ENCODE peak calls at places on chromosome 7, in nine cellular contexts. D, T, A, E, C, W, S, M and U are unnamed samples.

GRCh38 chr7:18958627-18959026 is 158.8 kb downstream of the TWIST1 start:
- DNase-seq in D (peak; percentile 75), T (no peak), S (peak; percentile 63), W (peak; percentile 65), M (no peak), A (peak; percentile 85), C (no peak), E (peak; percentile 37), U (no peak)

GRCh38 chr7:80515298-80515697 is 3.4 kb upstream of the GNAT3 start:
- DNase-seq in W (no peak), D (no peak), T (no peak), M (no peak), A (no peak), C (no peak), S (no peak), E (no peak), U (no peak)

GRCh38 chr7:151752816-151753600 is 123.9 kb downstream of the PRKAG2 start:
- DNase-seq in A (peak; percentile 64), C (no peak), M (no peak), E (peak; percentile 17), T (no peak), D (peak; percentile 44), W (no peak), S (no peak), U (no peak)

GRCh38 chr7:30027065-30027456 is 559 bp upstream of the FKBP14 start:
- DNase-seq in A (peak; percentile 57), E (peak; percentile 44), D (no peak), M (no peak), W (peak; percentile 36), S (peak; percentile 47), C (peak; percentile 62), T (no peak), U (no peak)

GRCh38 chr7:80463272-80463920 is 48.5 kb downstream of the GNAT3 start:
- DNase-seq in S (no peak), W (no peak), T (no peak), A (peak; percentile 62), D (no peak), C (no peak), E (peak; percentile 21), M (no peak), U (no peak)

GRCh38 chr7:88480901-88481300 is 174.2 kb upstream of the STEAP4 start:
- DNase-seq in D (peak; percentile 48), E (peak; percentile 0), C (peak; percentile 10), T (no peak), S (no peak), A (no peak), M (no peak), W (no peak), U (no peak)

GRCh38 chr7:30451539-30452277 is 26.9 kb downstream of the NOD1 start:
- DNase-seq in C (no peak), E (no peak), M (no peak), W (no peak), T (no peak), A (no peak), D (no peak), S (no peak), U (no peak)

GRCh38 chr7:74234549-74234948 is 19.6 kb downstream of the RFC2 start:
- DNase-seq in S (no peak), D (no peak), T (no peak), E (no peak), W (no peak), A (no peak), M (no peak), C (no peak), U (no peak)

GRCh38 chr7:56097700-56098099 is 4.9 kb upstream of the PHKG1 start:
- DNase-seq in A (peak; percentile 89), D (peak; percentile 77), M (no peak), W (peak; percentile 94), E (peak; percentile 84), S (peak; percentile 78), C (no peak), T (no peak), U (no peak)

GRCh38 chr7:87223666-87224065 is 4.1 kb upstream of the TMEM243 start:
- DNase-seq in W (peak; percentile 41), T (no peak), E (no peak), C (no peak), M (no peak), D (no peak), A (peak; percentile 46), S (no peak), U (no peak)

GRCh38 chr7:150946826-150947750 is 31.0 kb downstream of the KCNH2 start:
- DNase-seq in S (no peak), E (no peak), D (no peak), T (no peak), A (no peak), M (no peak), W (no peak), C (no peak), U (no peak)

GRCh38 chr7:138027100-138027499 is 25.2 kb upstream of the CREB3L2 start:
- DNase-seq in M (no peak), A (no peak), S (no peak), E (no peak), C (no peak), D (no peak), T (no peak), W (no peak), U (no peak)

DNA sequence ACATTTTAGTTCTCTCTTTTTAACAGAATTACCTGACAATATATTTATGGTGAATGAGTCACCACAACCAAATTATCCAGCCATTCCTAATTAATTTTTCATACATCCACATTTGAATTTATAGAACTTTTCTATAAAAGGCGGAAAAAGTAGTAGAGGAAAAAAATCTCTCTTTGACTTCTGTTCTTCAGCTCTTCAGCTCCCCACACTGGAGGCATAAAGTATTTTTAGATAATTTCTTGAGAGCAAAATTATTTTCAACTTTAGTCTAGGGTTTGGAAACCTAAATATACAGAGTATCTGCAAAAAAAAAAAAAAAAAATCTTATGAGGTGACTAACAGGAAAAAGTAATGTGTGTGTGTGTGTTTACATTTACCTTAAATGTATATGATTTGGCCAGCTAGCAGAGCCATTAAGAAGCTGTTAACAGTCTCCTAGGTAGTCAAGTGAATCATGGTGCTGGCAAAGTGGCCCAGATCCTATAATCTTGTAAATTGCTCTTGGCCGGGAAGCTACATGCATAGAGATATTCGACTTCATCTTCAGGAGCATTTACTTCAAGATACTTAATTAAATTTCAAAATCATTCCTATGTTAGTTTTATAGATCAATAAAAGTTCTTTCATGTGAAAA is 383.1 kb upstream of the STEAP1 start:
- DNase-seq in A (no peak), M (no peak), D (no peak), W (no peak), C (no peak), E (no peak), T (no peak), S (no peak), U (no peak)
- TF ChIP-seq CTCF in A (no peak), M (no peak), D (peak; percentile 18), W (no peak), C (peak; percentile 21), E (no peak), T (no peak), S (no peak), U (peak; percentile 44)

GRCh38 chr7:103879411-103879810 is 110.0 kb downstream of the RELN start:
- DNase-seq in T (no peak), M (no peak), E (no peak), A (no peak), C (no peak), D (no peak), S (no peak), W (no peak), U (no peak)

GRCh38 chr7:103880201-103880600 is 109.3 kb downstream of the RELN start:
- DNase-seq in A (no peak), E (no peak), D (no peak), M (no peak), W (no peak), C (no peak), S (no peak), T (no peak), U (no peak)

GRCh38 chr7:103877565-103877964 is 111.9 kb downstream of the RELN start:
- DNase-seq in S (no peak), D (no peak), M (no peak), A (no peak), C (no peak), T (no peak), W (no peak), E (no peak), U (no peak)
- TF ChIP-seq CTCF in S (no peak), D (no peak), M (no peak), A (no peak), C (no peak), T (no peak), W (no peak), E (peak; percentile 9), U (no peak)

GRCh38 chr7:44196450-44196872 is 4.3 kb upstream of the YKT6 start:
- DNase-seq in C (no peak), T (no peak), E (peak; percentile 73), M (no peak), D (peak; percentile 54), A (peak; percentile 54), W (peak; percentile 37), S (peak; percentile 71), U (peak; percentile 52)

GRCh38 chr7:44197487-44197886 is 3.3 kb upstream of the YKT6 start:
- DNase-seq in M (no peak), E (no peak), W (no peak), C (no peak), T (no peak), A (no peak), S (no peak), D (no peak), U (no peak)

GRCh38 chr7:44195901-44196300 is 4.9 kb upstream of the YKT6 start:
- DNase-seq in D (no peak), A (peak; percentile 14), C (no peak), E (no peak), M (no peak), W (no peak), S (no peak), T (no peak), U (no peak)

GRCh38 chr7:44201813-44202212 is 1.0 kb downstream of the YKT6 start:
- DNase-seq in S (no peak), A (peak; percentile 11), C (no peak), E (no peak), W (no peak), T (no peak), D (no peak), M (no peak), U (no peak)

GRCh38 chr7:44200699-44201461 is at the start of gene YKT6:
- DNase-seq in W (peak; percentile 90), C (peak; percentile 86), A (peak; percentile 93), E (peak; percentile 94), D (peak; percentile 95), S (peak; percentile 97), M (peak; percentile 75), T (peak; percentile 87), U (peak; percentile 75)
- TF ChIP-seq CTCF in W (peak; percentile 64), C (peak; percentile 25), A (peak; percentile 61), E (peak; percentile 40), D (peak; percentile 52), S (peak; percentile 46), M (peak; percentile 30), T (no peak), U (peak; percentile 69)

GRCh38 chr7:154744226-154744860 is 258.6 kb downstream of the PAXIP1 start:
- DNase-seq in C (no peak), S (peak; percentile 0), E (no peak), T (no peak), A (no peak), M (no peak), W (no peak), D (no peak), U (peak; percentile 70)
- TF ChIP-seq CTCF in C (peak; percentile 86), S (peak; percentile 49), E (peak; percentile 56), T (no peak), A (peak; percentile 18), M (peak; percentile 83), W (peak; percentile 39), D (peak; percentile 48), U (peak; percentile 90)